ENCODE peak calls at places on chromosome 21, in four cellular contexts. N is HepG2, Q is GM12878, T is K562. Z is an unnamed sample.
A peak's percentile ranks its signal among the peaks of the same experiment; 100 is the strongest.

GRCh38 chr21:39788383-39788782 is 43.4 kb downstream of the IGSF5 start:
- DNase-seq in N (peak; percentile 71), Q (no peak), T (peak; percentile 34), Z (peak; percentile 70)

GRCh38 chr21:45939521-45940045 is 42.0 kb upstream of the COL6A1 start:
- DNase-seq in N (no peak), Q (no peak), T (no peak), Z (no peak)

GRCh38 chr21:43703068-43703880 is 15.7 kb upstream of the PDXK start:
- DNase-seq in N (peak; percentile 57), Q (no peak), T (no peak), Z (no peak)

GRCh38 chr21:38982804-38983203 is 177.1 kb downstream of the ETS2 start:
- DNase-seq in N (no peak), Q (no peak), T (no peak), Z (no peak)

GRCh38 chr21:37273440-37273839 is 6.3 kb upstream of the VPS26C start:
- DNase-seq in N (no peak), Q (no peak), T (no peak), Z (no peak)

GRCh38 chr21:38968887-38969543 is 163.3 kb downstream of the ETS2 start:
- DNase-seq in N (peak; percentile 70), Q (no peak), T (no peak), Z (no peak)

GRCh38 chr21:38156200-38156599 is 100.6 kb upstream of the KCNJ15 start:
- DNase-seq in N (no peak), Q (no peak), T (no peak), Z (no peak)

GRCh38 chr21:38272215-38272614 is 15.4 kb downstream of the KCNJ15 start:
- DNase-seq in N (no peak), Q (no peak), T (no peak), Z (no peak)

GRCh38 chr21:26962516-26963305 is 4.2 kb downstream of the ADAMTS5 start:
- DNase-seq in N (no peak), Q (no peak), T (no peak), Z (no peak)

GRCh38 chr21:14520535-14520934 is 25.6 kb downstream of the SAMSN1 start:
- DNase-seq in N (no peak), Q (no peak), T (no peak), Z (no peak)

GRCh38 chr21:37550618-37551405 is 184.2 kb downstream of the DYRK1A start:
- DNase-seq in N (no peak), Q (no peak), T (peak; percentile 64), Z (no peak)

GRCh38 chr21:27424601-27425000 is 457.7 kb upstream of the ADAMTS5 start:
- DNase-seq in N (no peak), Q (no peak), T (no peak), Z (no peak)

GRCh38 chr21:37658994-37659458 is 257.2 kb downstream of the KCNJ6 start:
- DNase-seq in N (no peak), Q (no peak), T (peak; percentile 43), Z (peak; percentile 95)

GRCh38 chr21:39087238-39087975 is 95.8 kb downstream of the PSMG1 start:
- DNase-seq in N (no peak), Q (no peak), T (no peak), Z (no peak)

GRCh38 chr21:45829566-45830147 is 151.9 kb upstream of the COL6A1 start:
- DNase-seq in N (no peak), Q (no peak), T (no peak), Z (no peak)

GRCh38 chr21:41133896-41134522 is 34.0 kb upstream of the BACE2 start:
- DNase-seq in N (peak; percentile 49), Q (no peak), T (peak; percentile 66), Z (peak; percentile 39)

GRCh38 chr21:18493420-18493819 is 89.8 kb upstream of the TMPRSS15 start:
- DNase-seq in N (no peak), Q (no peak), T (no peak), Z (peak; percentile 54)

GRCh38 chr21:27570306-27570868 is 603.5 kb upstream of the ADAMTS5 start:
- DNase-seq in N (no peak), Q (no peak), T (no peak), Z (peak; percentile 39)

GRCh38 chr21:46354046-46354445 is 30.1 kb downstream of the PCNT start:
- DNase-seq in N (no peak), Q (no peak), T (no peak), Z (no peak)

GRCh38 chr21:46100426-46100825 is 2.5 kb downstream of the COL6A2 start:
- DNase-seq in N (no peak), Q (no peak), T (no peak), Z (no peak)

GRCh38 chr21:15063821-15064575 is 802 bp downstream of the NRIP1 start:
- DNase-seq in N (no peak), Q (no peak), T (peak; percentile 56), Z (no peak)

GRCh38 chr21:46191257-46191685 is 7.0 kb upstream of the SPATC1L start:
- DNase-seq in N (no peak), Q (no peak), T (peak; percentile 41), Z (peak; percentile 66)

GRCh38 chr21:46130721-46131720 is 24.4 kb downstream of the FTCD start:
- DNase-seq in N (no peak), Q (no peak), T (no peak), Z (no peak)

GRCh38 chr21:39105341-39105765 is 77.9 kb downstream of the PSMG1 start:
- DNase-seq in N (peak; percentile 76), Q (no peak), T (no peak), Z (no peak)

GRCh38 chr21:41307219-41307618 is 9.4 kb upstream of the FAM3B start:
- DNase-seq in N (no peak), Q (no peak), T (no peak), Z (no peak)

GRCh38 chr21:39518055-39518844 is 66.5 kb downstream of the SH3BGR start:
- DNase-seq in N (peak; percentile 60), Q (peak; percentile 4), T (peak; percentile 90), Z (peak; percentile 47)

GRCh38 chr21:14403681-14404318 is 20.9 kb upstream of the HSPA13 start:
- DNase-seq in N (peak; percentile 19), Q (peak; percentile 9), T (peak; percentile 36), Z (peak; percentile 45)

GRCh38 chr21:24205317-24205716 is 1402.0 kb downstream of the MRPL39 start:
- DNase-seq in N (no peak), Q (no peak), T (no peak), Z (no peak)

GRCh38 chr21:38994014-38994413 is 188.3 kb downstream of the ETS2 start:
- DNase-seq in N (no peak), Q (no peak), T (no peak), Z (no peak)

GRCh38 chr21:23452384-23453083 is 2154.7 kb downstream of the MRPL39 start:
- DNase-seq in N (no peak), Q (no peak), T (no peak), Z (no peak)

GRCh38 chr21:14864211-14865021 is 200.4 kb downstream of the NRIP1 start:
- DNase-seq in N (peak; percentile 94), Q (no peak), T (peak; percentile 46), Z (peak; percentile 67)

GRCh38 chr21:38768385-38769071 is 37.2 kb upstream of the ETS2 start:
- DNase-seq in N (no peak), Q (no peak), T (peak; percentile 26), Z (no peak)

GRCh38 chr21:37032877-37033471 is 26.5 kb downstream of the RIPPLY3 start:
- DNase-seq in N (no peak), Q (no peak), T (no peak), Z (no peak)

GRCh38 chr21:26925636-26926035 is 41.3 kb downstream of the ADAMTS5 start:
- DNase-seq in N (no peak), Q (no peak), T (no peak), Z (no peak)

GRCh38 chr21:46058339-46059145 is 39.4 kb upstream of the COL6A2 start:
- DNase-seq in N (no peak), Q (no peak), T (no peak), Z (no peak)

GRCh38 chr21:38267136-38267535 is 10.3 kb downstream of the KCNJ15 start:
- DNase-seq in N (no peak), Q (no peak), T (no peak), Z (no peak)

GRCh38 chr21:20083336-20083735 is 914.9 kb upstream of the NCAM2 start:
- DNase-seq in N (no peak), Q (no peak), T (no peak), Z (no peak)

GRCh38 chr21:25733859-25734653 is 648 bp downstream of the ATP5PF start:
- DNase-seq in N (peak; percentile 62), Q (no peak), T (no peak), Z (peak; percentile 49)

GRCh38 chr21:25732091-25732760 is 2.5 kb downstream of the ATP5PF start:
- DNase-seq in N (no peak), Q (no peak), T (no peak), Z (no peak)

GRCh38 chr21:25734654-25735220 is at the start of the genes ATP5PF and GABPA:
- DNase-seq in N (peak; percentile 97), Q (peak; percentile 97), T (peak; percentile 89), Z (peak; percentile 98)

GRCh38 chr21:25735895-25736597 is 1.3 kb downstream of the GABPA start:
- DNase-seq in N (peak; percentile 21), Q (no peak), T (no peak), Z (peak; percentile 73)

GRCh38 chr21:25735221-25735894 is 586 bp downstream of the GABPA start:
- DNase-seq in N (peak; percentile 80), Q (no peak), T (peak; percentile 74), Z (peak; percentile 79)
- TF ChIP-seq POLR2AphosphoS5 in N (no peak), Q (peak; percentile 23), T (no peak), Z (peak; percentile 33)

GRCh38 chr21:16302851-16303282 is 573.1 kb downstream of the USP25 start:
- DNase-seq in N (no peak), Q (no peak), T (no peak), Z (peak; percentile 67)
- H2AFZ ChIP-seq in N (no peak overlapping the region), Q (no peak overlapping the region), T (no peak overlapping the region), Z (peak overlapping the region; percentile 84)

DNA sequence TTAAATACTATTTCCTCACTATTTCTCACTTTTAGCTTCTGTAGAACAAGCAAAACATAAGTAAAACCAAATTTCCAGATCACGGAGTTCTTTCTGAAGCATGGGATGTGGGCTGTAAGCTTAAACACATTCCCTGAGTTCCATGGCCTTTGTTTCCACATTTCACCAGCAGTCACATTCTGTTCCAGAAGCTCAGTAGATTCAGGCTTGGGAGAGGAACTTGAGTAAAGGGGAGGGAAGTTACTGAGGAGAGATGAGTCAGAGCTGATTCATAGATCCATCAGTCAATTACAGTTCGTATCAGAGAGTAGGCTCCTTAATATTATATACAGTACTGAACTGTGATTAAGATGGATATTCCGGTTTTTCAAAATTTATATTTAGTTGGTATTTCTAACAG is 614.2 kb downstream of the NCAM2 start:
- DNase-seq in N (no peak), Q (no peak), T (no peak), Z (peak; percentile 47)
- TF ChIP-seq MYC in N (no peak), Q (no peak), T (no peak), Z (no peak)

GRCh38 chr21:33618407-33618806 is 23.1 kb downstream of the CRYZL1 start:
- DNase-seq in N (no peak), Q (no peak), T (no peak), Z (no peak)
- TF ChIP-seq POLR2AphosphoS5 in N (no peak), Q (no peak), T (no peak), Z (no peak)

GRCh38 chr21:44762221-44763049 is 39.2 kb downstream of the UBE2G2 start:
- DNase-seq in N (no peak), Q (no peak), T (no peak), Z (no peak)
- H2AFZ ChIP-seq in N (no peak overlapping the region), Q (no peak overlapping the region), T (no peak overlapping the region), Z (no peak overlapping the region)

Z was measured in endothelial cell of umbilical vein.